ENCODE peak calls at places on chromosomes 16 and 17, in eight cellular contexts. N, Q, Z, E, P, F, O and S are unnamed samples.

GRCh38 chr17:76121932-76122383 is 18.4 kb upstream of the EXOC7 start:
- DNase-seq in Q (no peak), Z (no peak), E (no peak), N (peak; percentile 34), F (no peak), O (no peak), P (no peak), S (no peak)

GRCh38 chr16:4330277-4330882 is 14.5 kb downstream of the GLIS2 start:
- DNase-seq in Z (no peak), O (peak; percentile 12), Q (peak; percentile 72), E (no peak), P (peak; percentile 87), F (no peak), N (peak; percentile 88), S (peak; percentile 27)

GRCh38 chr17:19310151-19310550 is 52.4 kb downstream of the B9D1 start:
- DNase-seq in O (no peak), Q (no peak), P (no peak), F (no peak), E (no peak), N (peak; percentile 9), Z (no peak), S (no peak)

GRCh38 chr17:69733171-69734014 is 318.9 kb downstream of the MAP2K6 start:
- DNase-seq in O (no peak), E (peak; percentile 71), Q (no peak), P (peak; percentile 82), F (peak; percentile 58), N (no peak), Z (peak; percentile 85), S (peak; percentile 48)

GRCh38 chr17:57402691-57403090 is 146.4 kb downstream of the MSI2 start:
- DNase-seq in Q (no peak), E (no peak), N (no peak), P (no peak), O (no peak), F (no peak), Z (no peak), S (no peak)

GRCh38 chr16:50393461-50394214 is 24.9 kb upstream of the BRD7 start:
- DNase-seq in P (no peak), Z (no peak), N (no peak), O (no peak), E (no peak), Q (no peak), F (no peak), S (no peak)

GRCh38 chr17:58995247-58995940 is 111.3 kb downstream of the TRIM37 start:
- DNase-seq in F (no peak), P (peak; percentile 13), Q (no peak), O (no peak), E (no peak), N (no peak), Z (no peak), S (no peak)

GRCh38 chr16:4601317-4602186 is 13.1 kb downstream of the UBALD1 start:
- DNase-seq in E (no peak), Z (no peak), Q (no peak), P (no peak), N (peak; percentile 33), O (no peak), F (no peak), S (no peak)

GRCh38 chr17:77821114-77821513 is 137.4 kb upstream of the TNRC6C start:
- DNase-seq in F (no peak), Z (no peak), P (no peak), N (peak; percentile 32), O (no peak), E (no peak), Q (no peak), S (no peak)

GRCh38 chr17:17070931-17071330 is 28.7 kb downstream of the MPRIP start:
- DNase-seq in N (no peak), F (no peak), Q (no peak), O (no peak), E (no peak), P (no peak), Z (no peak), S (no peak)

GRCh38 chr16:1097800-1098199 is 1.8 kb upstream of the C1QTNF8 start:
- DNase-seq in E (no peak), Z (no peak), P (peak; percentile 34), N (peak; percentile 32), O (no peak), Q (no peak), F (no peak), S (no peak)

GRCh38 chr17:72778161-72779151 is 314.0 kb downstream of the SLC39A11 start:
- DNase-seq in Q (no peak), Z (no peak), P (no peak), N (no peak), O (no peak), F (no peak), E (no peak), S (no peak)

GRCh38 chr17:46813920-46814319 is 4.6 kb downstream of the WNT3 start:
- DNase-seq in P (no peak), E (no peak), Q (no peak), F (no peak), Z (no peak), N (no peak), O (no peak), S (no peak)

GRCh38 chr17:66276328-66276937 is 26.0 kb upstream of the PRKCA start:
- DNase-seq in N (no peak), O (no peak), P (peak; percentile 34), Q (no peak), E (no peak), F (peak; percentile 32), Z (no peak), S (no peak)

GRCh38 chr17:78355701-78356100 is 4.2 kb downstream of the SOCS3 start:
- DNase-seq in N (no peak), Q (no peak), E (no peak), F (no peak), P (no peak), Z (no peak), O (no peak), S (no peak)

GRCh38 chr17:44083250-44083849 is 12.8 kb downstream of the G6PC3 start:
- DNase-seq in P (no peak), Q (no peak), F (no peak), O (no peak), Z (no peak), E (no peak), N (no peak), S (no peak)

GRCh38 chr17:72116692-72117469 is 3.9 kb upstream of the SOX9 start:
- DNase-seq in F (no peak), P (peak; percentile 43), Z (no peak), O (no peak), Q (no peak), E (no peak), N (no peak), S (no peak)

GRCh38 chr16:8519179-8519578 is 71.1 kb downstream of the TMEM114 start:
- DNase-seq in N (no peak), O (no peak), E (no peak), F (no peak), Q (no peak), Z (no peak), P (no peak), S (no peak)

GRCh38 chr16:23557779-23558330 is 328 bp downstream of the UBFD1 start:
- DNase-seq in N (no peak), Z (no peak), O (no peak), E (no peak), Q (peak; percentile 8), P (peak; percentile 66), F (no peak), S (no peak)